ENCODE peak calls at places on chromosomes 13 and 19, in four cellular contexts. One of them, this sample, is unnamed.

GRCh38 chr19:6425732-6426686 is 1.4 kb upstream of the KHSRP start:
- DNase-seq in brain microvascular endothelial cell: no peak
- DNase-seq in cardiac fibroblast: no peak
- DNase-seq in ecto neural progenitor cell: no peak
- DNase-seq in this sample: peak; percentile 66

GRCh38 chr13:98643479-98643878 is 66.6 kb upstream of the STK24 start:
- DNase-seq in brain microvascular endothelial cell: no peak
- DNase-seq in cardiac fibroblast: no peak
- DNase-seq in ecto neural progenitor cell: no peak
- DNase-seq in this sample: no peak

GRCh38 chr19:2863818-2864217 is 3.3 kb upstream of the ZNF556 start:
- DNase-seq in brain microvascular endothelial cell: no peak
- DNase-seq in cardiac fibroblast: no peak
- DNase-seq in ecto neural progenitor cell: no peak
- DNase-seq in this sample: no peak

GRCh38 chr13:80276371-80277289 is 64.3 kb downstream of the SPRY2 start:
- DNase-seq in brain microvascular endothelial cell: no peak
- DNase-seq in cardiac fibroblast: peak; percentile 67
- DNase-seq in ecto neural progenitor cell: peak; percentile 74
- DNase-seq in this sample: peak; percentile 49

GRCh38 chr19:945401-946252 is 19.8 kb downstream of the ARID3A start:
- DNase-seq in brain microvascular endothelial cell: no peak
- DNase-seq in cardiac fibroblast: no peak
- DNase-seq in ecto neural progenitor cell: no peak
- DNase-seq in this sample: no peak

GRCh38 chr13:33524086-33524485 is 238.5 kb upstream of the STARD13 start:
- DNase-seq in brain microvascular endothelial cell: peak; percentile 88
- DNase-seq in cardiac fibroblast: peak; percentile 93
- DNase-seq in ecto neural progenitor cell: no peak
- DNase-seq in this sample: no peak

GRCh38 chr19:46586294-46586693 is 14.8 kb upstream of the CALM3 start:
- DNase-seq in brain microvascular endothelial cell: no peak
- DNase-seq in cardiac fibroblast: no peak
- DNase-seq in ecto neural progenitor cell: no peak
- DNase-seq in this sample: peak; percentile 56

GRCh38 chr19:50896591-50897190 is 14.5 kb downstream of the KLK4 start:
- DNase-seq in brain microvascular endothelial cell: peak; percentile 49
- DNase-seq in cardiac fibroblast: peak; percentile 58
- DNase-seq in ecto neural progenitor cell: no peak
- DNase-seq in this sample: peak; percentile 36

GRCh38 chr13:20772401-20773131 is 1.2 kb downstream of the EEF1AKMT1 start:
- DNase-seq in brain microvascular endothelial cell: no peak
- DNase-seq in cardiac fibroblast: no peak
- DNase-seq in ecto neural progenitor cell: no peak
- DNase-seq in this sample: peak; percentile 48

GRCh38 chr13:99062593-99062992 is 84.7 kb upstream of the DOCK9 start:
- DNase-seq in brain microvascular endothelial cell: peak; percentile 42
- DNase-seq in cardiac fibroblast: peak; percentile 58
- DNase-seq in ecto neural progenitor cell: no peak
- DNase-seq in this sample: no peak

GRCh38 chr19:6997679-6998445 is 23.4 kb downstream of the MBD3L2B start:
- DNase-seq in brain microvascular endothelial cell: no peak
- DNase-seq in cardiac fibroblast: peak; percentile 45
- DNase-seq in ecto neural progenitor cell: no peak
- DNase-seq in this sample: peak; percentile 85

GRCh38 chr19:52923782-52924593 is 760 bp upstream of the ZNF888 start:
- DNase-seq in brain microvascular endothelial cell: peak; percentile 6
- DNase-seq in cardiac fibroblast: peak; percentile 49
- DNase-seq in ecto neural progenitor cell: no peak
- DNase-seq in this sample: peak; percentile 89

GRCh38 chr13:31011193-31011860 is 78.9 kb downstream of the TEX26 start:
- DNase-seq in brain microvascular endothelial cell: no peak
- DNase-seq in cardiac fibroblast: no peak
- DNase-seq in ecto neural progenitor cell: no peak
- DNase-seq in this sample: no peak

GRCh38 chr13:98004107-98004506 is 50.6 kb downstream of the IPO5 start:
- DNase-seq in brain microvascular endothelial cell: peak; percentile 70
- DNase-seq in cardiac fibroblast: peak; percentile 59
- DNase-seq in ecto neural progenitor cell: no peak
- DNase-seq in this sample: no peak

GRCh38 chr19:58406818-58407657 is 1.4 kb upstream of the ZNF584 start:
- DNase-seq in brain microvascular endothelial cell: no peak
- DNase-seq in cardiac fibroblast: no peak
- DNase-seq in ecto neural progenitor cell: peak; percentile 49
- DNase-seq in this sample: peak; percentile 47

GRCh38 chr13:50197705-50198104 is 182.5 kb downstream of the KCNRG start:
- DNase-seq in brain microvascular endothelial cell: no peak
- DNase-seq in cardiac fibroblast: peak; percentile 67
- DNase-seq in ecto neural progenitor cell: no peak
- DNase-seq in this sample: peak; percentile 48

GRCh38 chr19:18488838-18489626 is 32.8 kb downstream of the ELL start:
- DNase-seq in brain microvascular endothelial cell: no peak
- DNase-seq in cardiac fibroblast: no peak
- DNase-seq in ecto neural progenitor cell: peak; percentile 77
- DNase-seq in this sample: no peak

This sample was measured in NB4.